ENCODE peak calls at places on chromosome 22, in nine cellular contexts. One of them, this sample, is unnamed.

GRCh38 chr22:45429424-45429823 is 15.9 kb downstream of the RIBC2 start:
- DNase-seq in brain microvascular endothelial cell: no peak
- DNase-seq in mesendoderm: no peak
- DNase-seq in psoas muscle: no peak
- DNase-seq in stomach: no peak
- DNase-seq in Peyer's patch: no peak
- DNase-seq in neural progenitor cell: no peak
- DNase-seq in prostate gland: no peak
- DNase-seq in ovary: peak; percentile 25
- DNase-seq in this sample: no peak

GRCh38 chr22:37198290-37199102 is 10.4 kb upstream of the C1QTNF6 start:
- DNase-seq in brain microvascular endothelial cell: peak; percentile 70
- DNase-seq in mesendoderm: peak; percentile 84
- DNase-seq in psoas muscle: peak; percentile 90
- DNase-seq in stomach: peak; percentile 88
- DNase-seq in Peyer's patch: peak; percentile 94
- DNase-seq in neural progenitor cell: peak; percentile 88
- DNase-seq in prostate gland: peak; percentile 86
- DNase-seq in ovary: peak; percentile 91
- DNase-seq in this sample: no peak

GRCh38 chr22:29435236-29435635 is 3.1 kb upstream of the RFPL1 start:
- DNase-seq in brain microvascular endothelial cell: no peak
- DNase-seq in mesendoderm: no peak
- DNase-seq in psoas muscle: no peak
- DNase-seq in stomach: no peak
- DNase-seq in Peyer's patch: no peak
- DNase-seq in neural progenitor cell: no peak
- DNase-seq in prostate gland: no peak
- DNase-seq in ovary: no peak
- DNase-seq in this sample: no peak

GRCh38 chr22:29269230-29269604 is 1.1 kb downstream of the EWSR1 start:
- DNase-seq in brain microvascular endothelial cell: no peak
- DNase-seq in mesendoderm: peak; percentile 42
- DNase-seq in psoas muscle: no peak
- DNase-seq in stomach: no peak
- DNase-seq in Peyer's patch: no peak
- DNase-seq in neural progenitor cell: no peak
- DNase-seq in prostate gland: no peak
- DNase-seq in ovary: no peak
- DNase-seq in this sample: no peak

GRCh38 chr22:42169055-42169469 is 38.5 kb upstream of the CYP2D6 start:
- DNase-seq in brain microvascular endothelial cell: peak; percentile 71
- DNase-seq in mesendoderm: peak; percentile 85
- DNase-seq in psoas muscle: peak; percentile 55
- DNase-seq in stomach: peak; percentile 67
- DNase-seq in Peyer's patch: peak; percentile 77
- DNase-seq in neural progenitor cell: peak; percentile 89
- DNase-seq in prostate gland: peak; percentile 60
- DNase-seq in ovary: peak; percentile 84
- DNase-seq in this sample: no peak

GRCh38 chr22:37244922-37245722 is 1.1 kb upstream of the RAC2 start:
- DNase-seq in brain microvascular endothelial cell: no peak
- DNase-seq in mesendoderm: no peak
- DNase-seq in psoas muscle: no peak
- DNase-seq in stomach: no peak
- DNase-seq in Peyer's patch: peak; percentile 47
- DNase-seq in neural progenitor cell: no peak
- DNase-seq in prostate gland: no peak
- DNase-seq in ovary: no peak
- DNase-seq in this sample: no peak

GRCh38 chr22:38843716-38844660 is at the start of gene NPTXR:
- DNase-seq in brain microvascular endothelial cell: no peak
- DNase-seq in mesendoderm: peak; percentile 61
- DNase-seq in psoas muscle: peak; percentile 58
- DNase-seq in stomach: peak; percentile 62
- DNase-seq in Peyer's patch: no peak
- DNase-seq in neural progenitor cell: peak; percentile 89
- DNase-seq in prostate gland: peak; percentile 58
- DNase-seq in ovary: peak; percentile 78
- DNase-seq in this sample: no peak

GRCh38 chr22:39623603-39624500 is 53.3 kb downstream of the CACNA1I start:
- DNase-seq in brain microvascular endothelial cell: no peak
- DNase-seq in mesendoderm: no peak
- DNase-seq in psoas muscle: no peak
- DNase-seq in stomach: no peak
- DNase-seq in Peyer's patch: no peak
- DNase-seq in neural progenitor cell: peak; percentile 51
- DNase-seq in prostate gland: no peak
- DNase-seq in ovary: no peak
- DNase-seq in this sample: no peak

GRCh38 chr22:45983797-45984196 is 6.8 kb upstream of the WNT7B start:
- DNase-seq in brain microvascular endothelial cell: no peak
- DNase-seq in mesendoderm: no peak
- DNase-seq in psoas muscle: no peak
- DNase-seq in stomach: no peak
- DNase-seq in Peyer's patch: no peak
- DNase-seq in neural progenitor cell: no peak
- DNase-seq in prostate gland: no peak
- DNase-seq in ovary: no peak
- DNase-seq in this sample: no peak

GRCh38 chr22:24432059-24432853 is 4.9 kb downstream of the ADORA2A start:
- DNase-seq in brain microvascular endothelial cell: peak; percentile 25
- DNase-seq in mesendoderm: no peak
- DNase-seq in psoas muscle: no peak
- DNase-seq in stomach: peak; percentile 78
- DNase-seq in Peyer's patch: peak; percentile 61
- DNase-seq in neural progenitor cell: no peak
- DNase-seq in prostate gland: peak; percentile 62
- DNase-seq in ovary: peak; percentile 83
- DNase-seq in this sample: no peak

GRCh38 chr22:40042312-40042711 is 47.6 kb downstream of the FAM83F start:
- DNase-seq in brain microvascular endothelial cell: no peak
- DNase-seq in mesendoderm: no peak
- DNase-seq in psoas muscle: no peak
- DNase-seq in stomach: no peak
- DNase-seq in Peyer's patch: no peak
- DNase-seq in neural progenitor cell: no peak
- DNase-seq in prostate gland: no peak
- DNase-seq in ovary: no peak
- DNase-seq in this sample: no peak

GRCh38 chr22:24450600-24450999 is 23.2 kb downstream of the ADORA2A start:
- DNase-seq in brain microvascular endothelial cell: no peak
- DNase-seq in mesendoderm: peak; percentile 88
- DNase-seq in psoas muscle: no peak
- DNase-seq in stomach: no peak
- DNase-seq in Peyer's patch: no peak
- DNase-seq in neural progenitor cell: peak; percentile 75
- DNase-seq in prostate gland: no peak
- DNase-seq in ovary: no peak
- DNase-seq in this sample: no peak

GRCh38 chr22:20238567-20239062 is 29.5 kb downstream of the RTN4R start:
- DNase-seq in brain microvascular endothelial cell: no peak
- DNase-seq in mesendoderm: peak; percentile 75
- DNase-seq in psoas muscle: peak; percentile 35
- DNase-seq in stomach: peak; percentile 77
- DNase-seq in Peyer's patch: peak; percentile 70
- DNase-seq in neural progenitor cell: peak; percentile 85
- DNase-seq in prostate gland: peak; percentile 33
- DNase-seq in ovary: peak; percentile 58
- DNase-seq in this sample: no peak
- H3K4me3 ChIP-seq in brain microvascular endothelial cell: no peak overlapping the region
- H3K4me3 ChIP-seq in mesendoderm: no peak overlapping the region
- H3K4me3 ChIP-seq in psoas muscle: peak overlapping the region; percentile 25
- H3K4me3 ChIP-seq in stomach: no peak overlapping the region
- H3K4me3 ChIP-seq in Peyer's patch: no peak overlapping the region
- H3K4me3 ChIP-seq in neural progenitor cell: no peak overlapping the region
- H3K4me3 ChIP-seq in prostate gland: no peak overlapping the region
- H3K4me3 ChIP-seq in ovary: no peak overlapping the region
- H3K4me3 ChIP-seq in this sample: no peak overlapping the region

DNA sequence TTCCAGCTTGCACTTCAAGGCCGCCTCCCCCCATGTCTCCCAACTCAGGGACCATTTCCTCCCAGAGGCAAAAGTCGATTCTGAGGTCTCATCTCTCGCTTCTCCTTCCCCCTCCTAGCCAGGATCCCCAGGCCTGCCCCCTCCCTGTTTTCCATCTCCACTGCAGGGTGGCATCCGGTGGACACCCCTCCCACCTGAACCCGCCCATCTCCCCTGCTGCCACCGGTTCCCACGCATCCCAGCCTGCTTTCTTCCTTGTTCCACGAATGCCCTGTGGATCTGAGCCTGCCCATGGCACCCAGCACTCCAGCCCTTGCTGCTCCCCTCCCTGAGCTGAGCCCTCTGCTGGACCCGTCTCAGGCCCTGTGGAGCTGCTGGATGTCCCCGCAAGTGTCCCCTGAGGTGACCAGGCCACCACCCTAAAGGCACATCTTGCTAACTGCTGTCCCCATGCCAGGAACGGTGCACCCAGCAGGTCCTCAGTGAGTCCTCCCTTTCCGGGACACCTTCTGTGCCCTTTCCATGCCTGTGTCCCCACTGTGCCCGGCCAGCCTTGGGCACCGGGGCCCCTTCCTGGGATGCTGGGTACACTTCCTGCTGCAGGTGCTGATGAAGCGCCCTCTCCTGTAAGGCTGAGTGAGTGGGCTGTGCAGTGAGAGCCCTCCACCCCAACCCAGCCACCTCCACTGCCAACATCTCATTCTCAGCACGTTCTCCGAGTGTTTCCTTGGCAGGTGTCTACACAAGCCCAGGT is 941 bp downstream of the IL17REL start:
- DNase-seq in brain microvascular endothelial cell: no peak
- DNase-seq in mesendoderm: peak; percentile 21
- DNase-seq in psoas muscle: no peak
- DNase-seq in stomach: no peak
- DNase-seq in Peyer's patch: peak; percentile 51
- DNase-seq in neural progenitor cell: no peak
- DNase-seq in prostate gland: no peak
- DNase-seq in ovary: no peak
- DNase-seq in this sample: no peak
- H3K27me3 ChIP-seq in brain microvascular endothelial cell: peaks cover 43% of the 10 kb centered on the region
- H3K27me3 ChIP-seq in mesendoderm: peaks cover 16% of the 10 kb centered on the region
- H3K27me3 ChIP-seq in psoas muscle: peaks cover 68% of the 10 kb centered on the region
- H3K27me3 ChIP-seq in stomach: peaks cover 78% of the 10 kb centered on the region
- H3K27me3 ChIP-seq in Peyer's patch: peaks cover 4% of the 10 kb centered on the region
- H3K27me3 ChIP-seq in neural progenitor cell: peaks cover 90% of the 10 kb centered on the region
- H3K27me3 ChIP-seq in prostate gland: peaks cover 19% of the 10 kb centered on the region
- H3K27me3 ChIP-seq in ovary: peaks cover 4% of the 10 kb centered on the region
- H3K27me3 ChIP-seq in this sample: peaks cover 71% of the 10 kb centered on the region

GRCh38 chr22:44194569-44194968 is 13.8 kb downstream of the PARVG start:
- DNase-seq in brain microvascular endothelial cell: no peak
- DNase-seq in mesendoderm: no peak
- DNase-seq in psoas muscle: no peak
- DNase-seq in stomach: no peak
- DNase-seq in Peyer's patch: no peak
- DNase-seq in neural progenitor cell: no peak
- DNase-seq in prostate gland: no peak
- DNase-seq in ovary: no peak
- DNase-seq in this sample: no peak

GRCh38 chr22:44195189-44195871 is 14.6 kb downstream of the PARVG start:
- DNase-seq in brain microvascular endothelial cell: no peak
- DNase-seq in mesendoderm: no peak
- DNase-seq in psoas muscle: no peak
- DNase-seq in stomach: no peak
- DNase-seq in Peyer's patch: peak; percentile 35
- DNase-seq in neural progenitor cell: no peak
- DNase-seq in prostate gland: no peak
- DNase-seq in ovary: no peak
- DNase-seq in this sample: no peak

GRCh38 chr22:44192098-44192810 is 11.5 kb downstream of the PARVG start:
- DNase-seq in brain microvascular endothelial cell: peak; percentile 2
- DNase-seq in mesendoderm: peak; percentile 46
- DNase-seq in psoas muscle: no peak
- DNase-seq in stomach: no peak
- DNase-seq in Peyer's patch: no peak
- DNase-seq in neural progenitor cell: peak; percentile 50
- DNase-seq in prostate gland: no peak
- DNase-seq in ovary: no peak
- DNase-seq in this sample: no peak

GRCh38 chr22:44192811-44193536 is 12.2 kb downstream of the PARVG start:
- DNase-seq in brain microvascular endothelial cell: no peak
- DNase-seq in mesendoderm: no peak
- DNase-seq in psoas muscle: no peak
- DNase-seq in stomach: no peak
- DNase-seq in Peyer's patch: no peak
- DNase-seq in neural progenitor cell: no peak
- DNase-seq in prostate gland: no peak
- DNase-seq in ovary: no peak
- DNase-seq in this sample: no peak

GRCh38 chr22:44193537-44193896 is 12.8 kb downstream of the PARVG start:
- DNase-seq in brain microvascular endothelial cell: no peak
- DNase-seq in mesendoderm: no peak
- DNase-seq in psoas muscle: no peak
- DNase-seq in stomach: no peak
- DNase-seq in Peyer's patch: no peak
- DNase-seq in neural progenitor cell: no peak
- DNase-seq in prostate gland: no peak
- DNase-seq in ovary: no peak
- DNase-seq in this sample: no peak
- H3K4me3 ChIP-seq in brain microvascular endothelial cell: no peak overlapping the region
- H3K4me3 ChIP-seq in mesendoderm: no peak overlapping the region
- H3K4me3 ChIP-seq in psoas muscle: no peak overlapping the region
- H3K4me3 ChIP-seq in stomach: no peak overlapping the region
- H3K4me3 ChIP-seq in Peyer's patch: no peak overlapping the region
- H3K4me3 ChIP-seq in neural progenitor cell: no peak overlapping the region
- H3K4me3 ChIP-seq in prostate gland: no peak overlapping the region
- H3K4me3 ChIP-seq in ovary: no peak overlapping the region
- H3K4me3 ChIP-seq in this sample: no peak overlapping the region

DNA sequence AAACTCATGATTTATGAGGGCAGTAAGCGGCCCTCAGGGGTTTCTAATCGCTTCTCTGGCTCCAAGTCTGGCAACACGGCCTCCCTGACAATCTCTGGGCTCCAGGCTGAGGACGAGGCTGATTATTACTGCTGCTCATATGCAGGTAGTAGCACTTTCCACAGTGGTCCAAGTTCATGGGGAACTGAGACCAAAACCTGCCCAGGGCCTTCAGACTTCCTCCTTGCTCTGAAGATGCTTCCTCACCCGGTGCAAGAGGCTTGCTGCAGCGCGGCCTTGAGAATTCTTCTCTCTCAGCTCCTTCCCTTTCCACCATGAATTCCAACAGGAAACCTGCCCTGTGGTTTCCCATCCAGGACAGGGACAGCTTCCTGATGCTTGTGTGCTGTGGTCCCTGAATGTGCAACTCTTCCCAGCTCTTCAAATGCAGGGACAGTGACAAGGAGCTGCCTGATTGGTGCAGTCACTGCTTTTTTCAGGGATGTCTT is 53.9 kb downstream of the GGTLC2 start:
- DNase-seq in brain microvascular endothelial cell: no peak
- DNase-seq in mesendoderm: no peak
- DNase-seq in psoas muscle: no peak
- DNase-seq in stomach: no peak
- DNase-seq in Peyer's patch: no peak
- DNase-seq in neural progenitor cell: no peak
- DNase-seq in prostate gland: no peak
- DNase-seq in ovary: no peak
- DNase-seq in this sample: no peak
- H3K27me3 ChIP-seq in brain microvascular endothelial cell: peaks cover 16% of the 10 kb centered on the region
- H3K27me3 ChIP-seq in mesendoderm: no peaks in the 10 kb centered on the region
- H3K27me3 ChIP-seq in psoas muscle: peaks cover 4% of the 10 kb centered on the region
- H3K27me3 ChIP-seq in stomach: peaks cover 7% of the 10 kb centered on the region
- H3K27me3 ChIP-seq in Peyer's patch: no peaks in the 10 kb centered on the region
- H3K27me3 ChIP-seq in neural progenitor cell: peaks cover 96% of the 10 kb centered on the region
- H3K27me3 ChIP-seq in prostate gland: no peaks in the 10 kb centered on the region
- H3K27me3 ChIP-seq in ovary: no peaks in the 10 kb centered on the region
- H3K27me3 ChIP-seq in this sample: no peaks in the 10 kb centered on the region